ENCODE peak calls at places on chromosomes 13 and 19, in four cellular contexts. O, H, F and M are unnamed samples.

GRCh38 chr19:2982983-2983350 is 5.6 kb downstream of the TLE6 start:
- DNase-seq in O (no peak), H (no peak), F (no peak), M (peak)

GRCh38 chr13:113148940-113149503 is 9.4 kb upstream of the PROZ start:
- DNase-seq in O (no peak), H (no peak), F (no peak), M (no peak)

GRCh38 chr13:110307697-110308376 is 753 bp downstream of the COL4A2 start:
- DNase-seq in O (peak), H (no peak), F (no peak), M (peak)

GRCh38 chr13:26041476-26041875 is 10.3 kb downstream of the SHISA2 start:
- DNase-seq in O (no peak), H (no peak), F (no peak), M (no peak)

GRCh38 chr19:4660181-4660791 is 9.9 kb downstream of the MYDGF start:
- DNase-seq in O (peak), H (peak), F (no peak), M (no peak)

GRCh38 chr19:3809881-3810707 is 23.9 kb upstream of the MATK start:
- DNase-seq in O (no peak), H (peak), F (no peak), M (no peak)

GRCh38 chr13:80341771-80342271 is 895 bp upstream of the SPRY2 start:
- DNase-seq in O (peak), H (no peak), F (peak), M (peak)

GRCh38 chr13:71320452-71320851 is 546.6 kb downstream of the DACH1 start:
- DNase-seq in O (peak), H (peak), F (peak), M (peak)

GRCh38 chr19:41415154-41415571 is 12.0 kb downstream of the B3GNT8 start:
- DNase-seq in O (no peak), H (no peak), F (no peak), M (peak)

GRCh38 chr19:42325896-42326771 is 699 bp downstream of the MEGF8 start:
- DNase-seq in O (peak), H (peak), F (peak), M (peak)

GRCh38 chr19:38389101-38389925 is 816 bp downstream of the SPRED3 start:
- DNase-seq in O (peak), H (no peak), F (peak), M (peak)

GRCh38 chr19:7998081-7998480 is 7.4 kb downstream of the ELAVL1 start:
- DNase-seq in O (no peak), H (no peak), F (peak), M (no peak)

GRCh38 chr13:39451860-39452301 is 151.1 kb downstream of the LHFPL6 start:
- DNase-seq in O (no peak), H (peak), F (no peak), M (peak)